ENCODE peak calls at places on chromosomes 4 and X, in eight cellular contexts. J, U, A, K, W, D, B and I are unnamed samples.
A peak's percentile ranks its signal among the peaks of the same experiment; 100 is the strongest.

GRCh38 chr4:108365551-108365950 is 196.8 kb upstream of the LEF1 start:
- DNase-seq in J (no peak), U (no peak), A (no peak), K (no peak), W (no peak), D (no peak), B (no peak), I (no peak)

GRCh38 chr4:83170952-83171399 is 56.4 kb upstream of the PLAC8 start:
- DNase-seq in J (no peak), U (no peak), A (no peak), K (no peak), W (no peak), D (no peak), B (no peak), I (no peak)

GRCh38 chrX:101191217-101191750 is 28.3 kb upstream of the DRP2 start:
- DNase-seq in J (no peak), U (peak; percentile 42), A (peak; percentile 14), K (no peak), W (no peak), D (no peak), B (no peak), I (no peak)

GRCh38 chrX:69177511-69178162 is 12.4 kb upstream of the PJA1 start:
- DNase-seq in J (no peak), U (no peak), A (no peak), K (no peak), W (no peak), D (no peak), B (no peak), I (no peak)

GRCh38 chr4:1511441-1512041 is 105.3 kb upstream of the NKX1-1 start:
- DNase-seq in J (peak; percentile 47), U (no peak), A (peak; percentile 55), K (peak; percentile 15), W (no peak), D (peak; percentile 36), B (peak; percentile 67), I (no peak)

GRCh38 chr4:69828828-69829227 is 31.1 kb downstream of the SULT1E1 start:
- DNase-seq in J (no peak), U (no peak), A (no peak), K (no peak), W (no peak), D (no peak), B (peak; percentile 31), I (no peak)

GRCh38 chrX:9573282-9574106 is 108.6 kb downstream of the TBL1X start:
- DNase-seq in J (peak; percentile 86), U (no peak), A (no peak), K (no peak), W (peak; percentile 49), D (no peak), B (no peak), I (no peak)

GRCh38 chr4:44638091-44638490 is 13.3 kb downstream of the YIPF7 start:
- DNase-seq in J (peak; percentile 9), U (no peak), A (no peak), K (no peak), W (no peak), D (no peak), B (no peak), I (no peak)

GRCh38 chr4:71221510-71222466 is 117.0 kb upstream of the SLC4A4 start:
- DNase-seq in J (no peak), U (no peak), A (no peak), K (no peak), W (no peak), D (no peak), B (no peak), I (no peak)

GRCh38 chr4:143311924-143312323 is 24.8 kb upstream of the GAB1 start:
- DNase-seq in J (no peak), U (no peak), A (peak; percentile 22), K (no peak), W (no peak), D (no peak), B (no peak), I (no peak)

GRCh38 chr4:25504932-25505636 is 128.0 kb downstream of the ANAPC4 start:
- DNase-seq in J (no peak), U (no peak), A (no peak), K (no peak), W (no peak), D (no peak), B (no peak), I (no peak)

GRCh38 chr4:21470531-21470930 is 478.0 kb downstream of the KCNIP4 start:
- DNase-seq in J (peak; percentile 95), U (no peak), A (peak; percentile 14), K (peak; percentile 73), W (no peak), D (no peak), B (peak; percentile 78), I (no peak)

GRCh38 chrX:111504941-111505340 is 6.5 kb upstream of the SERTM2 start:
- DNase-seq in J (no peak), U (no peak), A (no peak), K (no peak), W (no peak), D (no peak), B (no peak), I (no peak)

GRCh38 chrX:123215397-123216089 is 31.5 kb downstream of the GRIA3 start:
- DNase-seq in J (no peak), U (no peak), A (no peak), K (no peak), W (no peak), D (no peak), B (no peak), I (no peak)

GRCh38 chrX:76228499-76228898 is 55.6 kb downstream of the PBDC1 start:
- DNase-seq in J (no peak), U (no peak), A (no peak), K (peak; percentile 7), W (no peak), D (no peak), B (no peak), I (no peak)

GRCh38 chrX:35149517-35149916 is 206.9 kb downstream of the FAM47B start:
- DNase-seq in J (no peak), U (no peak), A (no peak), K (no peak), W (no peak), D (no peak), B (no peak), I (no peak)

GRCh38 chr4:95141376-95141775 is 383.6 kb downstream of the BMPR1B start:
- DNase-seq in J (no peak), U (no peak), A (no peak), K (no peak), W (no peak), D (no peak), B (no peak), I (no peak)

GRCh38 chr4:8831221-8832129 is 40.2 kb downstream of the HMX1 start:
- DNase-seq in J (no peak), U (no peak), A (peak; percentile 10), K (no peak), W (peak; percentile 25), D (no peak), B (no peak), I (no peak)

GRCh38 chrX:7614616-7615015 is 228.4 kb upstream of the VCX start:
- DNase-seq in J (no peak), U (no peak), A (no peak), K (no peak), W (no peak), D (no peak), B (no peak), I (no peak)

DNA sequence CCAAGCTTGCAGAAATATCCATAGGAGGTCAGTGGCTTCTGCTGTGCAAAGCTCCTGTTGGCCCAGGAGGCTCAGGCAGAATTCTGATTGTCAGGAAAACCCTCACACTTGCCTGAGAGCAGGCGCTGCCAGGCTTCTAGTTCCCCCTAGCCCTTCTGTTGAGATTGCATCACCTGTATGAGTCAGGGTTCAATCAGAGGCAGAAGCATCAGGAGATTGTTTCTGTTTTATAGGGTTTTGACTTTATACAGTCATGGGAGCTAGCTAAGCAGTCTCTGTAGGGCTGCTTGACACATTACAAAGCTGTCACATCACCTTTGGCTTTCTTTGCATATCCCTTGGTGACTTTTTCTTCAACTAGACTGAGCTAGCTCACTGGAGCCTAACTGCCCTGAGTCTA is 27.8 kb downstream of the DIPK2B start:
- DNase-seq in J (no peak), U (no peak), A (no peak), K (peak; percentile 23), W (no peak), D (peak; percentile 54), B (peak; percentile 58), I (no peak)
- H3K27ac ChIP-seq in J (no peak overlapping the region), U (no peak overlapping the region), A (no peak overlapping the region), K (no peak overlapping the region), W (no peak overlapping the region), D (no peak overlapping the region), B (no peak overlapping the region), I (no peak overlapping the region)

DNA sequence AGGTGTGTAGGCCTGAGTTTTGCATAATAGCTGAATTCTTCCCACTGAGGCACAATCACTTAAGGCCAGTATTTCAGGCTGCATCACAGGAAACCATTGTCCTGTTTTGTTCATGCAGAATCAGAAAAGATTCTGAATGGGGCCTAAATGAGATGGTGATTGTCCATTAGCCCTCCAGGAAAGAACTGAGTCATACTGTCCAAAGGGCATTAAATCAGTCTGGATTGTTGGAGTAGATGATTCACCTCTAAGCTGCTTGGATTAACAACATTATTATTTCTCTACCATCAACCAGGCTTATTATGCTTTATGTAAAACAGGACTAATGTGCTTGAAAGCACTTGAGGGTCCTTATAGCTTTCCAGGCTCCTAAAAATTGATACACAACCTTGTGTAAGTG is 36.2 kb downstream of the CT47B1 start:
- DNase-seq in J (no peak), U (no peak), A (no peak), K (no peak), W (no peak), D (no peak), B (no peak), I (no peak)
- H3K27ac ChIP-seq in J (no peak overlapping the region), U (no peak overlapping the region), A (no peak overlapping the region), K (no peak overlapping the region), W (no peak overlapping the region), D (no peak overlapping the region), B (no peak overlapping the region), I (no peak overlapping the region)

GRCh38 chrX:131763674-131764073 is 219.8 kb downstream of the OR13H1 start:
- DNase-seq in J (no peak), U (peak; percentile 78), A (peak; percentile 29), K (no peak), W (peak; percentile 94), D (peak; percentile 85), B (no peak), I (peak; percentile 93)

GRCh38 chrX:131764224-131764623 is 220.3 kb downstream of the OR13H1 start:
- DNase-seq in J (no peak), U (no peak), A (no peak), K (no peak), W (no peak), D (no peak), B (no peak), I (no peak)

GRCh38 chrX:131762802-131763234 is 218.9 kb downstream of the OR13H1 start:
- DNase-seq in J (no peak), U (peak; percentile 55), A (peak; percentile 50), K (no peak), W (peak; percentile 74), D (peak; percentile 77), B (no peak), I (no peak)
- H3K27ac ChIP-seq in J (no peak overlapping the region), U (peak overlapping the region; percentile 45), A (no peak overlapping the region), K (no peak overlapping the region), W (peak overlapping the region; percentile 61), D (peak overlapping the region; percentile 88), B (no peak overlapping the region), I (no peak overlapping the region)

DNA sequence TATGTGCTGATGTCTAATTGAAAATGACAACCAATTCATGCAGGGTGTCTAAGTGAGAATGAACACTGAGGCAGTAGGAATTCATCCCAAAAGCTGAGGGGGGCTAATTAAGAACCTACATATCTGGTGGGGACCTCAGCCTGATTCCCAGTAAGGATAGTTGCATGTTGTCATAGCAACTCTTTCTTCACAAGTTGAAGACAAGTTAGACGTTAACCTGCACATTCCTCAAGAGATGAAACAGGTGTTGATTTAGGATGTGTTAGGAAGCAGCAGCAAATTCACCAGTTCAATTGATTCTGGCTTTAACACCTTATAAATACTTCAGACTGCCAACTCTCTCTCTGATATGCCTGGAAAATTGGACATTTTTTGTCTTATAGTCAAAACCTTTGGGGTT is 7.3 kb downstream of the FNIP2 start:
- DNase-seq in J (no peak), U (no peak), A (no peak), K (no peak), W (no peak), D (no peak), B (no peak), I (no peak)
- H3K27ac ChIP-seq in J (no peak overlapping the region), U (no peak overlapping the region), A (no peak overlapping the region), K (no peak overlapping the region), W (no peak overlapping the region), D (no peak overlapping the region), B (no peak overlapping the region), I (no peak overlapping the region)